ENCODE peak calls at places on chromosomes 13 and 19, in four cellular contexts. I is astrocyte of the spinal cord; N is mucosa of descending colon; B is CD8-positive, alpha-beta T cell. W is an unnamed sample.

GRCh38 chr13:99353836-99354235 is 46.6 kb upstream of the GPR183 start:
- DNase-seq in I (peak; percentile 36), N (no peak), B (no peak), W (no peak)

GRCh38 chr13:111153977-111154332 is 38.8 kb downstream of the ARHGEF7 start:
- DNase-seq in I (no peak), N (peak; percentile 55), B (peak; percentile 60), W (peak; percentile 33)

GRCh38 chr19:15184776-15185175 is 16.0 kb downstream of the NOTCH3 start:
- DNase-seq in B (no peak), I (no peak), N (no peak), W (no peak)

GRCh38 chr13:99416411-99417121 is 84.7 kb upstream of the TM9SF2 start:
- DNase-seq in N (no peak), B (no peak), I (no peak), W (no peak)

GRCh38 chr19:33055718-33056117 is 9.0 kb downstream of the RHPN2 start:
- DNase-seq in B (no peak), N (no peak), I (no peak), W (no peak)

GRCh38 chr13:60226507-60226906 is 62.8 kb upstream of the DIAPH3 start:
- DNase-seq in B (no peak), I (peak; percentile 6), N (peak; percentile 23), W (no peak)

GRCh38 chr19:53192771-53193533 is at the start of gene ZNF665:
- DNase-seq in B (peak; percentile 67), N (peak; percentile 90), I (peak; percentile 89), W (no peak)

GRCh38 chr13:112818040-112818697 is 128.3 kb downstream of the ATP11A start:
- DNase-seq in I (no peak), B (no peak), N (no peak), W (no peak)

GRCh38 chr13:30142502-30143211 is 164.7 kb downstream of the KATNAL1 start:
- DNase-seq in I (peak; percentile 98), B (no peak), N (peak; percentile 23), W (peak; percentile 64)

GRCh38 chr19:12948597-12949362 is 3.1 kb downstream of the RAD23A start:
- DNase-seq in I (no peak), N (no peak), B (no peak), W (no peak)

GRCh38 chr13:37954191-37954590 is 84.6 kb upstream of the TRPC4 start:
- DNase-seq in I (no peak), N (no peak), B (no peak), W (peak; percentile 51)

GRCh38 chr13:42808572-42808971 is 27.2 kb downstream of the FAM216B start:
- DNase-seq in N (no peak), I (no peak), B (no peak), W (no peak)

GRCh38 chr13:99506632-99507031 is 5.4 kb downstream of the TM9SF2 start:
- DNase-seq in B (no peak), I (no peak), N (peak; percentile 22), W (no peak)

GRCh38 chr19:37304884-37305255 is 66.0 kb upstream of the ZNF527 start:
- DNase-seq in B (no peak), I (no peak), N (no peak), W (no peak)

GRCh38 chr19:49691243-49692101 is 556 bp downstream of the CPT1C start:
- DNase-seq in N (peak; percentile 33), B (peak; percentile 26), I (peak; percentile 73), W (no peak)

GRCh38 chr19:44689290-44690130 is 9.4 kb upstream of the CEACAM16 start:
- DNase-seq in N (peak; percentile 95), I (peak; percentile 72), B (peak; percentile 86), W (peak; percentile 91)

GRCh38 chr13:107144432-107144831 is 576.5 kb upstream of the ARGLU1 start:
- DNase-seq in I (peak; percentile 13), N (no peak), B (no peak), W (no peak)

GRCh38 chr19:18496167-18496979 is 25.5 kb downstream of the ELL start:
- DNase-seq in I (peak; percentile 32), N (peak; percentile 67), B (peak; percentile 63), W (peak; percentile 71)

GRCh38 chr19:5094768-5095567 is 126.1 kb downstream of the KDM4B start:
- DNase-seq in I (no peak), B (no peak), N (no peak), W (no peak)

GRCh38 chr19:38596057-38596981 is 21.4 kb downstream of the MAP4K1 start:
- DNase-seq in N (peak; percentile 73), I (peak; percentile 3), B (no peak), W (peak; percentile 76)

GRCh38 chr13:59459972-59460371 is 703.8 kb downstream of the DIAPH3 start:
- DNase-seq in I (peak; percentile 39), B (no peak), N (no peak), W (no peak)

GRCh38 chr19:13298565-13299481 is 148.6 kb downstream of the IER2 start:
- DNase-seq in N (no peak), I (no peak), B (no peak), W (no peak)

GRCh38 chr13:96958286-96958891 is 35.9 kb downstream of the OXGR1 start:
- DNase-seq in B (no peak), I (peak; percentile 38), N (peak; percentile 56), W (no peak)

GRCh38 chr19:8426283-8426682 is 13.2 kb downstream of the MARCHF2 start:
- DNase-seq in B (no peak), N (no peak), I (no peak), W (no peak)

GRCh38 chr13:112066624-112067004 is 335 bp upstream of the SOX1 start:
- DNase-seq in I (peak; percentile 58), B (peak; percentile 63), N (peak; percentile 52), W (no peak)

GRCh38 chr13:44274838-44275237 is 98.8 kb upstream of the SERP2 start:
- DNase-seq in I (peak; percentile 26), N (peak; percentile 26), B (peak; percentile 25), W (no peak)

GRCh38 chr13:84651288-84651687 is 769.0 kb upstream of the SLITRK1 start:
- DNase-seq in B (no peak), N (no peak), I (peak; percentile 76), W (peak; percentile 17)

GRCh38 chr13:20156711-20157110 is 4.1 kb downstream of the GJA3 start:
- DNase-seq in I (no peak), B (no peak), N (no peak), W (no peak)

GRCh38 chr19:10797541-10798256 is 38.3 kb downstream of the TMED1 start:
- DNase-seq in B (peak; percentile 78), N (no peak), I (no peak), W (no peak)

GRCh38 chr19:58034476-58034790 is 608 bp downstream of the ZSCAN1 start:
- DNase-seq in B (no peak), I (no peak), N (no peak), W (no peak)

GRCh38 chr13:46962286-46962941 is 65.6 kb upstream of the HTR2A start:
- DNase-seq in N (no peak), I (peak; percentile 23), B (no peak), W (no peak)

GRCh38 chr13:112324121-112324520 is 52.0 kb upstream of the SPACA7 start:
- DNase-seq in N (no peak), B (no peak), I (no peak), W (no peak)

GRCh38 chr13:75405976-75406703 is 75.8 kb downstream of the TBC1D4 start:
- DNase-seq in B (no peak), I (peak; percentile 63), N (no peak), W (no peak)

GRCh38 chr19:16836115-16836905 is 7.1 kb downstream of the SIN3B start:
- DNase-seq in I (no peak), B (no peak), N (peak; percentile 26), W (no peak)
- TF ChIP-seq CTCF in I (peak; percentile 24), B (no peak), N (no peak), W (no peak)

GRCh38 chr19:41959056-41960053 is at the start of gene RABAC1:
- DNase-seq in B (peak; percentile 87), N (peak; percentile 95), I (peak; percentile 91), W (peak; percentile 93)
- TF ChIP-seq CTCF in B (peak; percentile 26), N (no peak), I (peak; percentile 13), W (no peak)

GRCh38 chr13:32282096-32282711 is 33.0 kb downstream of the ZAR1L start:
- DNase-seq in N (no peak), I (no peak), B (no peak), W (no peak)
- TF ChIP-seq CTCF in N (no peak), I (no peak), B (no peak), W (no peak)

DNA sequence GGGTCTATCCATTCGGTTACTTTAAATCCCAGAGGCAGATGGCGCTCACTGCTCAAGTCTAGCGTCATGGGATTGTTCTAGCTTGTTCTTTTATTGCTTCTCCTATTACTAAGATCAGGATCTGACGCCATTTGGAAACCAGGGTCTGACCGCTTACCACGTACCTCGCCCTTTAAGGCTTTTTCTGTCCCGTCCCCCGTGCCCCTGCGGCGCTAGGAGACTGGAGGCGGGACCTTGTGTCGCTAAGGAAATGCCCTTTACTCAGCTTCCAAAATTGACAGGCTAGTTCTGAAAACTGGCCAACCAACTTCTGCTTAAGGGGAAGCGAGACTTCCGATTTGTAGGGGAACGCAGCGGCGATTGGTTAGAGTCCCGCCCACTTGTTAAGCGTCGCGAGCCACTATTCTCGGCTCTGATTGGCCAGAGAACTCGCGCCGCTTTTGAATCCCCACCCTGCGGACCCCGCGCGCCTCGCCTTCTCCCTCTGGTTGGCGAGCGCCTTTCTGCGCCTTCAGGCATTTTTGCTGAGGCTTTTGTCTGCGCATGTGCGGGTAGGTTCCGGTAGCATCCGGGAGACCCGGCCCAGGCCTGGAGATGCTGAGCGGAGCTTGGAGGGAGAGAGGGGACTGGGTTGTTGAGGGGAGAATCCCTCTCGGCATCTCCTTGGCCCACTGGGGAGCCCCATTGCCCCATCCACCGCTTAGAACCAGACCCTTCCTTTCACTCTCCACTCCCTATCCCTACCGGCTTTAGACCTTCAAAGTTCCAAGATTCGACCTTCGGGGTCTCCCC is 3.9 kb upstream of the C19orf84 start:
- DNase-seq in I (peak; percentile 99), N (peak; percentile 95), B (peak; percentile 81), W (peak; percentile 96)
- TF ChIP-seq CTCF in I (no peak), N (no peak), B (no peak), W (no peak)

GRCh38 chr13:101941095-101941777 is 460.6 kb downstream of the FGF14 start:
- DNase-seq in N (no peak), I (peak; percentile 27), B (no peak), W (no peak)
- TF ChIP-seq CTCF in N (no peak), I (peak; percentile 40), B (no peak), W (no peak)

DNA sequence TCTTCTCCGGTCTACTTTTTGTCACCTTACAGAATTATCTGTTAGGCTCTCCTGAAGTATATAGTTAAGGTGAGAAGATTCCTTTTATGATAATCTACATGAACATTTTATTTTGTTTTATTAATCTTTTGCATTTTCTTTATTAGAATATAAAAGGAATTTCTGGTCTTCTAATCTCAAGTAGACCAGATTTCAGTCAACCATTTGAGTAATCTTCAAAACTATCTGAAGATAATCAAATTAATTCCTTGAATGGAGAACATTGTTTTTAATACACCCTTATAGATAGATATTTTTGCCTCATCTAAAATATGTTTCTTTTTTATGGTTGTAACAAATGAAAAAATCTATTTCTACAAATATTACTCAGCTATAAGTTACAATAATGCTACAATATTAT is 381.7 kb upstream of the PCDH20 start:
- DNase-seq in N (no peak), B (no peak), I (no peak), W (no peak)
- TF ChIP-seq CTCF in N (no peak), B (no peak), I (no peak), W (no peak)

GRCh38 chr19:39677931-39678889 is 22.5 kb downstream of the LGALS16 start:
- DNase-seq in N (no peak), B (no peak), I (no peak), W (peak; percentile 69)
- TF ChIP-seq CTCF in N (no peak), B (no peak), I (no peak), W (no peak)

W was measured in Calu3.